ENCODE peak calls at places on chromosomes 3 and 15, in six cellular contexts. Y is suprapubic skin; K is small intestine; Z is endodermal cell; E is naive thymus-derived CD4-positive, alpha-beta T cell; U is keratinocyte. B is an unnamed sample.

GRCh38 chr3:165983284-165983683 is 146.1 kb upstream of the BCHE start:
- DNase-seq in K (no peak), Z (no peak), U (no peak), Y (no peak), E (no peak), B (no peak)

GRCh38 chr3:57952208-57952631 is 56.0 kb upstream of the FLNB start:
- DNase-seq in K (no peak), E (no peak), Z (peak; percentile 88), U (no peak), Y (no peak), B (peak; percentile 45)

GRCh38 chr15:68637755-68638405 is 59.1 kb downstream of the CORO2B start:
- DNase-seq in U (no peak), K (no peak), Z (no peak), Y (peak; percentile 84), E (no peak), B (no peak)

GRCh38 chr3:82000773-82001172 is 239.3 kb upstream of the GBE1 start:
- DNase-seq in Z (no peak), U (no peak), K (no peak), E (no peak), Y (no peak), B (no peak)

GRCh38 chr3:34842706-34843478 is 796.4 kb upstream of the ARPP21 start:
- DNase-seq in E (no peak), Z (peak; percentile 57), K (no peak), Y (no peak), U (no peak), B (no peak)

GRCh38 chr3:17158941-17159682 is 274.4 kb downstream of the PLCL2 start:
- DNase-seq in Y (peak; percentile 70), Z (no peak), U (no peak), K (no peak), E (no peak), B (no peak)

GRCh38 chr3:157067114-157067513 is 92.8 kb downstream of the CCNL1 start:
- DNase-seq in U (no peak), Z (peak; percentile 29), Y (no peak), E (no peak), K (no peak), B (no peak)

GRCh38 chr3:178568152-178568753 is 32.0 kb downstream of the KCNMB2 start:
- DNase-seq in K (no peak), Y (no peak), Z (no peak), U (no peak), E (no peak), B (no peak)

GRCh38 chr3:1087066-1087555 is 5.7 kb upstream of the CNTN6 start:
- DNase-seq in K (no peak), E (no peak), U (peak; percentile 25), Z (no peak), Y (peak; percentile 56), B (no peak)

GRCh38 chr3:123449092-123449985 is 449 bp upstream of the ADCY5 start:
- DNase-seq in Y (no peak), E (no peak), U (no peak), K (no peak), Z (peak; percentile 86), B (no peak)

GRCh38 chr3:17292556-17292955 is 407.8 kb downstream of the PLCL2 start:
- DNase-seq in U (no peak), Y (no peak), E (no peak), Z (no peak), K (no peak), B (no peak)

GRCh38 chr3:192887701-192888100 is 30.0 kb downstream of the MB21D2 start:
- DNase-seq in K (peak; percentile 66), U (no peak), Y (no peak), Z (peak; percentile 70), E (no peak), B (no peak)

GRCh38 chr3:153182491-153182890 is 20.5 kb downstream of the RAP2B start:
- DNase-seq in K (no peak), Y (no peak), Z (no peak), U (no peak), E (no peak), B (no peak)

GRCh38 chr15:77420610-77421369 is at the start of gene HMG20A:
- DNase-seq in K (peak; percentile 84), Y (no peak), E (peak; percentile 58), Z (peak; percentile 82), U (no peak), B (no peak)

DNA sequence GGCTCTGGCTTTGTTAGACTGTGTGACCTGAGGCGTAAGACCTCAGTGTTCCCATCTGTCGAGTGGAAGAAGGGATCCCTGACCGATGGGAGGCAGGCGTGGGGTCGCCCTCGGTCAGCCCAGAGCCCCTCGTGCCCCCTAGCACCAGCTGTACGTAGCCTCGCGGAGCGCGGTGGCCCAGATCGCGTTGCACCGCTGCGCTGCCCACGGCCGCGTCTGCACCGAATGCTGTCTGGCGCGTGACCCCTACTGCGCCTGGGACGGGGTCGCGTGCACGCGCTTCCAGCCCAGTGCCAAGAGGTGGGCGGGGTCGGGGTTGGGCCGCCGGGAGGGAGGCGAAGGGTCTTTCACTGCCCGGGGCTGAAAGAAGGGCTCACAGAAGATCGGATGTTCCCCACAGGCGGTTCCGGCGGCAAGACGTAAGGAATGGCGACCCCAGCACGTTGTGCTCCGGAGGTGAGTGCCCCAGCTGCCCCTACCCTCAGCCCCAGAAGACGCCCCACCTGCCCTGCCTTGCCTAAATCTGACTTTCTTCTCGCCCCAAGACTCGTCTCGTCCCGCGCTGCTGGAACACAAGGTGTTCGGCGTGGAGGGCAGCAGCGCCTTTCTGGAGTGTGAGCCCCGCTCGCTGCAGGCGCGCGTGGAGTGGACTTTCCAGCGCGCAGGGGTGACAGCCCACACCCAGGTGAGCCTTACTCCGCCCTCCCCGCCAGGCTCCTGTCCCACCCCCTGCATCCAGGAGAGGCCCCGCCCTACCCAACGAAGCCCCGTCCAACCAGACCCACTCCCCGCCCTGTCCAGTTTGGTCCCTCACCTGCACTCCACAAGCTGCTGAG is 3.5 kb upstream of the LSMEM2 start:
- DNase-seq in K (no peak), U (no peak), Z (peak; percentile 79), Y (no peak), E (no peak), B (no peak)
- H3K27me3 ChIP-seq in K (no peaks in the 10 kb centered on the region), U (peaks cover 40% of the 10 kb centered on the region), Z (peaks cover 39% of the 10 kb centered on the region), Y (peaks cover 23% of the 10 kb centered on the region), E (peaks cover 15% of the 10 kb centered on the region), B (no peaks in the 10 kb centered on the region)

DNA sequence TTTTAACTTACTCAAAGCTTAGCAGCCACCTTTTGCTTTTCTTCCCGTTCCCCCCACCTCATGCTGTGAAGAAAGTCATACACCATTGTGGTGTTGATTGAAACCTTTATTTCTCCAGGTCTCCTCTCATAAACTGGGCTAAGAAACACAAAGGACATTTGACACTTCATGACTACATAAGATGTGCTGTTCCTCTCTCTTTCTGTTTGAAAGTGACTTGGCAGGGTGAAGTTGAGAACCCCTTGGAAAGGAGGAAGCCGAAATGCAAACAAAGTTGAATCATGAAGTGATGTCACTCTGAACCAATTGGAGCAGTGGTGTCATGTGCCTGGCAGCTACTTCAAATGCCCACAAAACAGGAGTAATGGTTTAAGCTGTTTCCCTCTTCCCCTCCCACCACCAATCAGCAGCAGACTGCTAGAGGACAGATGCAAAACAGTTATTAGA is 174.7 kb downstream of the IGF1R start:
- DNase-seq in U (no peak), Z (peak; percentile 89), Y (no peak), E (no peak), K (no peak), B (no peak)
- H3K27ac ChIP-seq in U (no peak overlapping the region), Z (peak overlapping the region; percentile 33), Y (no peak overlapping the region), E (no peak overlapping the region), K (no peak overlapping the region), B (peak overlapping the region; percentile 50)

DNA sequence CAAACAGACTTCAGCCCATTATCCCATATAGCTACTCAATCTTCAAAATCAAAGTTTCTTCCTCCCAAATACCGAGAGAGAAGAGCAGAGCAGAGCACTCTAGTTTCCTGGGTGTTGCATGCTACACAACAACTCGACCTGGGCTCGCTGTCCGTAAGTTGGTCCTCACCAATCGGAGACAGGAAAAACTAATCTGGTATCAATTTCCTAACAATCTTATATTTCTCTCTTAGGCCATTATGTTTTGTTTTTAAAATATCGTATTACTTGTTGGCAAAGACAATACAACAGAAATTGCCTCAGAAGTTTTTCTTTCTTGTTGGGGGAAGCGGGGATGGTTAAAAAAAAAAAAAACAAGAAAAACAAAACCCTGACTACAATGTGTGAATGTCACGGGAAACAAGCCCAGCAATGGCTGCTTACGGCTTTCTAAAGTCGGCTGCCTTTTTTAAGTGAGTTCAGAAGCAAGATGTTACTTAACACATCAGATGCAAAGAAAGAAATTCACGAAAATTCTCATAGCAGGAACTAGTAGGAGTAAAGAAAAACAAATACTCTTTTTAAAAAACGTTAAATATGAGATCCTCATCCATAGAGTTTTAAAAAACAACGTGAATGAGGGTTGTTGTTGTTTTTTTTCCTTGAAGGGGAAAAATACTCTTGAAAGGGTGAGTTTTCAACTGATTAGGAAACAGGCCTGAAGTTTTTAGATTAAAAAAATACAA is 1.9 kb downstream of the VGLL4 start:
- DNase-seq in U (no peak), E (peak; percentile 46), Y (no peak), K (no peak), Z (no peak), B (no peak)
- H3K4me1 ChIP-seq in U (peaks cover 13% of the 10 kb centered on the region), E (peaks cover 12% of the 10 kb centered on the region), Y (peaks cover 59% of the 10 kb centered on the region), K (peaks cover 2% of the 10 kb centered on the region), Z (peaks cover 22% of the 10 kb centered on the region), B (peaks cover 24% of the 10 kb centered on the region)

GRCh38 chr15:101528108-101528916 is 38.8 kb upstream of the PCSK6 start:
- DNase-seq in U (no peak), K (peak; percentile 46), Y (no peak), Z (no peak), E (no peak), B (no peak)
- H3K27me3 ChIP-seq in U (peaks cover 3% of the 10 kb centered on the region), K (no peaks in the 10 kb centered on the region), Y (peaks cover 5% of the 10 kb centered on the region), Z (no peaks in the 10 kb centered on the region), E (no peaks in the 10 kb centered on the region), B (no peaks in the 10 kb centered on the region)

GRCh38 chr3:171329759-171330158 is 130.4 kb downstream of the TNIK start:
- DNase-seq in E (no peak), K (no peak), Y (no peak), U (no peak), Z (no peak), B (no peak)
- H3K27ac ChIP-seq in E (no peak overlapping the region), K (no peak overlapping the region), Y (no peak overlapping the region), U (no peak overlapping the region), Z (no peak overlapping the region), B (no peak overlapping the region)

GRCh38 chr3:172699070-172699469 is 11.8 kb downstream of the NCEH1 start:
- DNase-seq in K (no peak), E (no peak), Y (no peak), Z (no peak), U (no peak), B (no peak)

GRCh38 chr3:172698650-172699049 is 12.2 kb downstream of the NCEH1 start:
- DNase-seq in Z (no peak), U (no peak), Y (no peak), E (no peak), K (no peak), B (no peak)

GRCh38 chr3:172694526-172694925 is 16.3 kb downstream of the NCEH1 start:
- DNase-seq in E (no peak), U (no peak), Y (no peak), Z (no peak), K (no peak), B (no peak)

GRCh38 chr3:172697558-172697957 is 13.3 kb downstream of the NCEH1 start:
- DNase-seq in Y (no peak), E (no peak), K (no peak), Z (no peak), U (no peak), B (no peak)

DNA sequence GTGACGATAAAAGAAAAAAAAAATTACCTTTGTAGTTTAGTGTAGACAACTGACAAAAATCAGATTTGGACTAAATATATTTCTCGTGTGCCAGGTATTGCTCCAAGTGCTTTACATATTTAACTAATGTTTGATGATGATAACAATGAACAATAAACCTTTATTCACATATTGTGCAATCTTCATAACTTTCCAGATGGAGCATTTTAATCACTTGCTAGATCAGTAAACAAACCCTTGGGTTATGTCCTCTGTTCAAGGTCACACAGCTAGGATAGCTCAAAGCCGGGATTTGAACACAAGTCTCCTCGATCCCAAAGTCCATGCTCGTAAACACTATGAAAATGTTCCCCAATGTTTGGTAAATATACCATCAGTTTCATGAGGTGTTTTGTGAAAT is 14.5 kb downstream of the NCEH1 start:
- DNase-seq in Z (no peak), Y (no peak), E (no peak), K (peak; percentile 64), U (no peak), B (no peak)
- H3K4me1 ChIP-seq in Z (no peaks in the 10 kb centered on the region), Y (peaks cover 6% of the 10 kb centered on the region), E (no peaks in the 10 kb centered on the region), K (no peaks in the 10 kb centered on the region), U (no peaks in the 10 kb centered on the region), B (peaks cover 3% of the 10 kb centered on the region)

B was measured in thoracic aorta.